ENCODE peak calls at places on chromosomes 1 and 21, in nine cellular contexts. U, B, Z, R, G, L, F, W and S are unnamed samples.

GRCh38 chr1:168422203-168422848 is 121.5 kb downstream of the XCL2 start:
- DNase-seq in U (no peak), B (no peak), Z (no peak), R (no peak), G (no peak), L (no peak), F (no peak), W (no peak), S (no peak)

GRCh38 chr1:235929216-235929615 is 62.5 kb upstream of the LYST start:
- DNase-seq in U (no peak), B (peak; percentile 43), Z (no peak), R (no peak), G (no peak), L (no peak), F (no peak), W (no peak), S (no peak)

GRCh38 chr1:201411292-201411691 is 10.2 kb downstream of the TNNI1 start:
- DNase-seq in U (no peak), B (no peak), Z (no peak), R (no peak), G (no peak), L (no peak), F (no peak), W (no peak), S (no peak)

GRCh38 chr1:17168480-17168878 is 36.4 kb upstream of the PADI1 start:
- DNase-seq in U (no peak), B (peak; percentile 48), Z (no peak), R (no peak), G (no peak), L (peak; percentile 74), F (no peak), W (no peak), S (no peak)

GRCh38 chr1:220880726-220881506 is 1.7 kb downstream of the HLX start:
- DNase-seq in U (no peak), B (peak; percentile 92), Z (peak; percentile 75), R (peak; percentile 60), G (peak; percentile 70), L (peak; percentile 44), F (no peak), W (peak; percentile 71), S (no peak)

GRCh38 chr1:5667513-5668325 is 324.5 kb downstream of the NPHP4 start:
- DNase-seq in U (no peak), B (no peak), Z (no peak), R (no peak), G (no peak), L (no peak), F (peak; percentile 62), W (no peak), S (no peak)

GRCh38 chr1:46595127-46595526 is 8.9 kb downstream of the MKNK1 start:
- DNase-seq in U (no peak), B (no peak), Z (peak; percentile 57), R (no peak), G (peak; percentile 50), L (no peak), F (no peak), W (peak; percentile 74), S (no peak)

GRCh38 chr1:227316941-227317540 is 1.3 kb downstream of the CDC42BPA start:
- DNase-seq in U (peak; percentile 28), B (peak; percentile 36), Z (no peak), R (no peak), G (peak; percentile 43), L (no peak), F (no peak), W (no peak), S (no peak)

GRCh38 chr1:169427081-169427611 is at the start of gene CCDC181:
- DNase-seq in U (peak; percentile 23), B (peak; percentile 78), Z (peak; percentile 15), R (peak; percentile 78), G (no peak), L (peak; percentile 39), F (peak; percentile 72), W (peak; percentile 70), S (peak; percentile 54)

GRCh38 chr1:27235827-27236226 is 1.4 kb downstream of the WDTC1 start:
- DNase-seq in U (no peak), B (peak; percentile 14), Z (no peak), R (peak; percentile 8), G (no peak), L (no peak), F (no peak), W (no peak), S (no peak)

GRCh38 chr21:35394634-35395369 is 345.7 kb upstream of the RUNX1 start:
- DNase-seq in U (no peak), B (no peak), Z (no peak), R (no peak), G (no peak), L (peak; percentile 47), F (no peak), W (no peak), S (no peak)

GRCh38 chr1:234973426-234974250 is 155.0 kb downstream of the TOMM20 start:
- DNase-seq in U (no peak), B (no peak), Z (no peak), R (no peak), G (no peak), L (no peak), F (no peak), W (no peak), S (no peak)

GRCh38 chr21:26572668-26573381 is at the start of gene CYYR1:
- DNase-seq in U (no peak), B (peak; percentile 54), Z (no peak), R (peak; percentile 50), G (no peak), L (peak; percentile 8), F (no peak), W (peak; percentile 22), S (no peak)

GRCh38 chr1:159282118-159282517 is 20.0 kb upstream of the FCER1A start:
- DNase-seq in U (peak; percentile 86), B (no peak), Z (no peak), R (peak; percentile 7), G (no peak), L (no peak), F (no peak), W (no peak), S (no peak)

GRCh38 chr1:119358661-119359060 is 9.9 kb upstream of the HAO2 start:
- DNase-seq in U (no peak), B (no peak), Z (no peak), R (peak; percentile 33), G (no peak), L (no peak), F (no peak), W (no peak), S (no peak)

GRCh38 chr1:116150368-116150767 is 39.2 kb downstream of the MAB21L3 start:
- DNase-seq in U (no peak), B (no peak), Z (no peak), R (no peak), G (peak; percentile 12), L (no peak), F (no peak), W (no peak), S (no peak)

GRCh38 chr1:32127780-32128179 is 19.9 kb downstream of the KPNA6 start:
- DNase-seq in U (no peak), B (no peak), Z (no peak), R (no peak), G (no peak), L (no peak), F (no peak), W (no peak), S (no peak)

GRCh38 chr1:164726235-164726634 is 167.3 kb downstream of the PBX1 start:
- DNase-seq in U (peak; percentile 49), B (peak; percentile 94), Z (no peak), R (no peak), G (no peak), L (peak; percentile 73), F (no peak), W (no peak), S (no peak)

GRCh38 chr1:208234721-208235120 is 9.5 kb downstream of the PLXNA2 start:
- DNase-seq in U (no peak), B (no peak), Z (no peak), R (no peak), G (no peak), L (no peak), F (no peak), W (no peak), S (no peak)
- H3K4me3 ChIP-seq in U (no peak overlapping the region), B (no peak overlapping the region), Z (no peak overlapping the region), R (no peak overlapping the region), G (no peak overlapping the region), L (no peak overlapping the region), F (no peak overlapping the region), W (no peak overlapping the region), S (no peak overlapping the region)

GRCh38 chr1:2633401-2633935 is 652 bp upstream of the MMEL1 start:
- DNase-seq in U (no peak), B (no peak), Z (no peak), R (no peak), G (no peak), L (no peak), F (no peak), W (no peak), S (no peak)
- TF ChIP-seq CTCF in U (no peak), B (no peak), Z (no peak), R (no peak), G (no peak), L (no peak), F (no peak), W (no peak), S (no peak)

DNA sequence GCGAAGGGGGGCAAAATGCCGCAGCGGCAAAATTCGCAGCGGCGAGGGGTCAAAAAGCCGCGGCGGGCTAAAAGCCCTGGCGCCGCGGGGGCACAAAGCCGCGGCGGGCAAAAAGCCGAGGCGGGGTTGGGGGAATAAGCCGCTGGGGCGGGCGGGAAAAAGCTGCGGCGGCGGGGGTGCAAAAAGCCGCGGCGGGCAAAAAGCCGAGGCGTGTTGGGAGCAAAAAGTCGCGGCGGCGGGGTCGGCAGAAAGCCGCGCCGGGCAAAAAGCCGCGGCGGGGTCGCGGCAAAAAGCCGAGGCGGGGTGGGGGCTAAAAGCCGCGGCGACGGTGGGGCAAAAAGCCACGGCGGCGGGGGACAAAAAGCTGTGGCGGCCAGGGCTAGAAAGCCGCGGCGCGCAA is 3902.5 kb downstream of the SRGAP2C start:
- DNase-seq in U (no peak), B (no peak), Z (no peak), R (no peak), G (no peak), L (no peak), F (no peak), W (no peak), S (no peak)
- H3K4me3 ChIP-seq in U (no peak overlapping the region), B (no peak overlapping the region), Z (no peak overlapping the region), R (no peak overlapping the region), G (no peak overlapping the region), L (no peak overlapping the region), F (no peak overlapping the region), W (no peak overlapping the region), S (no peak overlapping the region)

GRCh38 chr1:224501836-224502235 is 67.2 kb upstream of the WDR26 start:
- DNase-seq in U (no peak), B (no peak), Z (no peak), R (no peak), G (no peak), L (no peak), F (no peak), W (no peak), S (no peak)

GRCh38 chr1:224502459-224503160 is 68.0 kb upstream of the WDR26 start:
- DNase-seq in U (no peak), B (peak; percentile 15), Z (peak; percentile 71), R (no peak), G (peak; percentile 75), L (no peak), F (no peak), W (no peak), S (no peak)

GRCh38 chr1:224505454-224506093 is 71.0 kb upstream of the WDR26 start:
- DNase-seq in U (no peak), B (no peak), Z (no peak), R (no peak), G (no peak), L (no peak), F (no peak), W (no peak), S (no peak)

GRCh38 chr1:224504642-224505041 is 70.0 kb upstream of the WDR26 start:
- DNase-seq in U (no peak), B (no peak), Z (no peak), R (no peak), G (no peak), L (no peak), F (no peak), W (no peak), S (no peak)

GRCh38 chr1:224503161-224504118 is 68.8 kb upstream of the WDR26 start:
- DNase-seq in U (peak; percentile 31), B (peak; percentile 95), Z (peak; percentile 90), R (peak; percentile 83), G (peak; percentile 94), L (peak; percentile 66), F (peak; percentile 22), W (peak; percentile 91), S (no peak)
- TF ChIP-seq CTCF in U (no peak), B (peak; percentile 6), Z (no peak), R (no peak), G (no peak), L (peak; percentile 29), F (no peak), W (peak; percentile 5), S (peak; percentile 31)